ENCODE peak calls at places on chromosomes 7 and 10, in seven cellular contexts. M is HL-60, T is H54, O is fibroblast of lung, Q is tibial artery, S is germinal center, P is OCI-M1. F is an unnamed sample.

GRCh38 chr7:80027616-80028173 is 106.9 kb upstream of the GNAI1 start:
- DNase-seq in T (no peak), Q (no peak), P (no peak), M (no peak), S (no peak), O (peak), F (no peak)

GRCh38 chr10:87757685-87758084 is 60.3 kb downstream of the ATAD1 start:
- DNase-seq in O (no peak), M (no peak), P (no peak), Q (no peak), T (no peak), S (no peak), F (no peak)

GRCh38 chr10:31374146-31374696 is 55.2 kb downstream of the ZEB1 start:
- DNase-seq in P (no peak), T (no peak), Q (no peak), O (peak), M (no peak), S (no peak), F (no peak)

GRCh38 chr10:103281753-103282152 is 4.8 kb downstream of the INA start:
- DNase-seq in O (no peak), T (no peak), Q (no peak), M (no peak), P (no peak), S (no peak), F (no peak)

GRCh38 chr7:70805360-70805759 is 326.6 kb upstream of the GALNT17 start:
- DNase-seq in S (peak), M (no peak), T (no peak), P (no peak), Q (no peak), O (peak), F (no peak)

GRCh38 chr10:128579280-128579679 is 453.1 kb upstream of the MKI67 start:
- DNase-seq in Q (no peak), P (peak), M (no peak), S (no peak), T (no peak), O (no peak), F (peak)

GRCh38 chr10:10826125-10826524 is 191.5 kb upstream of the CELF2 start:
- DNase-seq in Q (no peak), S (no peak), M (no peak), P (no peak), T (no peak), O (peak), F (no peak)

GRCh38 chr7:129376778-129377700 is 57.2 kb upstream of the STRIP2 start:
- DNase-seq in P (no peak), T (no peak), M (peak), O (peak), Q (no peak), S (no peak), F (peak)

GRCh38 chr10:101780818-101781654 is 2.2 kb downstream of the NPM3 start:
- DNase-seq in M (peak), T (peak), Q (peak), S (peak), P (peak), O (peak), F (peak)

GRCh38 chr7:92847305-92847704 is 10.9 kb upstream of the CDK6 start:
- DNase-seq in T (no peak), Q (no peak), P (no peak), S (no peak), O (no peak), M (no peak), F (no peak)

GRCh38 chr7:101912711-101913110 is 95.3 kb downstream of the CUX1 start:
- DNase-seq in M (no peak), S (no peak), O (no peak), Q (no peak), T (no peak), P (no peak), F (no peak)

GRCh38 chr10:126663328-126663727 is 7.2 kb downstream of the C10orf90 start:
- DNase-seq in O (peak), Q (no peak), P (no peak), M (no peak), T (no peak), S (no peak), F (peak)

GRCh38 chr10:51007781-51008180 is 66.5 kb upstream of the PRKG1 start:
- DNase-seq in S (no peak), O (peak), T (no peak), Q (no peak), P (no peak), M (no peak), F (no peak)

GRCh38 chr10:119424591-119424975 is 117.9 kb downstream of the RGS10 start:
- DNase-seq in O (no peak), T (no peak), S (no peak), Q (no peak), M (no peak), P (no peak), F (no peak)

GRCh38 chr7:158541330-158542010 is 46.2 kb downstream of the PTPRN2 start:
- DNase-seq in P (peak), T (no peak), Q (no peak), O (no peak), S (peak), M (peak), F (peak)

GRCh38 chr10:51993475-51993874 is 294.1 kb upstream of the CSTF2T start:
- DNase-seq in P (no peak), Q (no peak), S (no peak), O (no peak), M (no peak), T (no peak), F (no peak)

GRCh38 chr7:80941206-80941758 is 22.4 kb upstream of the SEMA3C start:
- DNase-seq in T (no peak), Q (no peak), M (no peak), O (peak), P (peak), S (no peak), F (no peak)

F was measured in KBM-7.